ENCODE peak calls at places on chromosomes 11 and 22, in six cellular contexts. F is psoas muscle, M is uterus, P is A549, G is esophagus squamous epithelium, N is thyroid gland. O is an unnamed sample.
A peak's percentile ranks its signal among the peaks of the same experiment; 100 is the strongest.

GRCh38 chr22:20218320-20218872 is 49.7 kb downstream of the RTN4R start:
- DNase-seq in P (no peak), G (no peak), M (no peak), F (no peak), N (no peak), O (no peak)

GRCh38 chr22:40595497-40596234 is 40.9 kb downstream of the MRTFA start:
- DNase-seq in F (no peak), P (no peak), G (no peak), M (no peak), N (no peak), O (no peak)

GRCh38 chr11:57566035-57566504 is 1.4 kb downstream of the UBE2L6 start:
- DNase-seq in F (no peak), M (no peak), P (no peak), G (no peak), N (peak; percentile 44), O (no peak)

GRCh38 chr11:115959098-115959497 is 454.9 kb upstream of the CADM1 start:
- DNase-seq in N (no peak), P (no peak), G (no peak), F (no peak), M (no peak), O (no peak)

GRCh38 chr11:76209956-76210885 is 3.9 kb upstream of the WNT11 start:
- DNase-seq in M (peak; percentile 81), F (peak; percentile 90), G (no peak), P (no peak), N (peak; percentile 69), O (peak; percentile 86)

GRCh38 chr22:25900880-25901279 is 158.9 kb downstream of the MYO18B start:
- DNase-seq in P (no peak), G (no peak), M (no peak), N (no peak), F (peak; percentile 63), O (peak; percentile 34)

GRCh38 chr11:80136991-80137390 is 696.2 kb upstream of the TENM4 start:
- DNase-seq in N (peak; percentile 33), M (no peak), F (no peak), G (no peak), P (no peak), O (no peak)

GRCh38 chr11:73240190-73240781 is 22.2 kb downstream of the P2RY2 start:
- DNase-seq in F (peak; percentile 91), P (no peak), G (no peak), N (peak; percentile 52), M (peak; percentile 30), O (peak; percentile 97)

GRCh38 chr11:1755344-1756023 is 5.1 kb upstream of the IFITM10 start:
- DNase-seq in F (peak; percentile 61), M (no peak), P (no peak), N (no peak), G (no peak), O (peak; percentile 66)

GRCh38 chr11:35174666-35175065 is 35.7 kb downstream of the CD44 start:
- DNase-seq in G (no peak), F (no peak), M (no peak), P (no peak), N (no peak), O (no peak)

GRCh38 chr11:70522613-70523311 is 124.4 kb downstream of the CTTN start:
- DNase-seq in G (no peak), P (no peak), N (no peak), M (no peak), F (peak; percentile 19), O (no peak)
- TF ChIP-seq CTCF in G (peak; percentile 17), P (no peak), N (no peak), M (no peak), F (no peak), O (no peak)

GRCh38 chr22:38313384-38313955 is 3.8 kb downstream of the CSNK1E start:
- DNase-seq in M (peak; percentile 85), P (no peak), N (peak; percentile 34), G (no peak), F (peak; percentile 88), O (peak; percentile 87)

GRCh38 chr22:38314140-38314991 is 2.9 kb downstream of the CSNK1E start:
- DNase-seq in P (no peak), G (no peak), M (no peak), N (no peak), F (no peak), O (no peak)

GRCh38 chr22:38316340-38317236 is 645 bp downstream of the CSNK1E start:
- DNase-seq in P (no peak), F (peak; percentile 85), G (no peak), M (peak; percentile 78), N (peak; percentile 74), O (peak; percentile 76)

GRCh38 chr22:38315801-38316339 is 1.4 kb downstream of the CSNK1E start:
- DNase-seq in F (no peak), M (no peak), P (no peak), N (peak; percentile 10), G (no peak), O (no peak)

DNA sequence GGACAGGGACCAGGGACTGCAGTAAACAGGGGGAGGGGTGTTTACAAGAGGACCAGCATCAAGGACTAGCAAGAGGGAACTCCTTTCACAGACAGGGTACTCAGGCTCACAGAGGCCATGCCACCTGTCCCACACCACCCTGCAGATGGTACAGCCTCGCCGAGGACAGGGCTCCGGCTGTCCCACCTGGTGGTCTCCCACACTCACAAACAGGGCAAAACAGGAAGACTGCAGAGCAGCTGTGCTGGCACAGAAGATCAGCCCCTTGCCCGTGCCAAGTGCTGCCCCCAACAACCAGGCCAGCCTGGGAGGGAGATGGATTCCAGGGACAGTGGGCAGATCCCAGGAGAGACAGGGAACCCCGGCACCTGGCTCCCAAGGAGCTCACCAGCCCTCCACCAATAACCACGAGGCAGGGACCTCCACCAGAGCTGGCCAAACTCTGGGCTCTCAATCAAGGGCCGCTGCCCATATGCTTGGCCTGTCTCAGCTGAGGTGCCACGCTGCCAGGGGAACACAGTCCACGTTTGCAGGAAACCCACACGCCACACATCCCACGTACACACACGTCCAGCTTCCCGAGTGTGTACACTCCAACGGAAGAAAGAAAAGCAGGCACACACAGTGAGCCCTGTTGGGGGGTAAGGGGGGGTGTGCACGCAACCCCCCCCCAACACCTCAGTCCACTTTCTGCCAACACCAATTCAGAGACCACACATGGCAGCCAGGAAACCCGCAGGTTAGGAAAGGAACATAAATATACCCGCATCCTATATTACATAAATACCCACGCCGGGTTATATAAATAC is 2.0 kb downstream of the CSNK1E start:
- DNase-seq in F (no peak), P (no peak), N (peak; percentile 41), M (no peak), G (no peak), O (no peak)
- H3K27ac ChIP-seq in F (peak overlapping the region; percentile 96), P (peak overlapping the region; percentile 99), N (peak overlapping the region; percentile 99), M (peak overlapping the region; percentile 99), G (peak overlapping the region; percentile 98), O (peak overlapping the region; percentile 85)

GRCh38 chr11:101453682-101454081 is 130.1 kb downstream of the TRPC6 start:
- DNase-seq in N (no peak), P (no peak), F (no peak), G (no peak), M (no peak), O (no peak)

GRCh38 chr11:101458161-101458560 is 125.6 kb downstream of the TRPC6 start:
- DNase-seq in M (no peak), P (no peak), F (no peak), N (no peak), G (no peak), O (no peak)

GRCh38 chr11:101459020-101459419 is 124.8 kb downstream of the TRPC6 start:
- DNase-seq in P (no peak), M (no peak), N (no peak), F (no peak), G (no peak), O (no peak)

GRCh38 chr11:101456812-101457211 is 127.0 kb downstream of the TRPC6 start:
- DNase-seq in G (no peak), P (no peak), M (no peak), F (no peak), N (no peak), O (no peak)
- TF ChIP-seq CTCF in G (peak; percentile 67), P (peak; percentile 33), M (peak; percentile 37), F (peak; percentile 26), N (peak; percentile 17), O (peak; percentile 54)

DNA sequence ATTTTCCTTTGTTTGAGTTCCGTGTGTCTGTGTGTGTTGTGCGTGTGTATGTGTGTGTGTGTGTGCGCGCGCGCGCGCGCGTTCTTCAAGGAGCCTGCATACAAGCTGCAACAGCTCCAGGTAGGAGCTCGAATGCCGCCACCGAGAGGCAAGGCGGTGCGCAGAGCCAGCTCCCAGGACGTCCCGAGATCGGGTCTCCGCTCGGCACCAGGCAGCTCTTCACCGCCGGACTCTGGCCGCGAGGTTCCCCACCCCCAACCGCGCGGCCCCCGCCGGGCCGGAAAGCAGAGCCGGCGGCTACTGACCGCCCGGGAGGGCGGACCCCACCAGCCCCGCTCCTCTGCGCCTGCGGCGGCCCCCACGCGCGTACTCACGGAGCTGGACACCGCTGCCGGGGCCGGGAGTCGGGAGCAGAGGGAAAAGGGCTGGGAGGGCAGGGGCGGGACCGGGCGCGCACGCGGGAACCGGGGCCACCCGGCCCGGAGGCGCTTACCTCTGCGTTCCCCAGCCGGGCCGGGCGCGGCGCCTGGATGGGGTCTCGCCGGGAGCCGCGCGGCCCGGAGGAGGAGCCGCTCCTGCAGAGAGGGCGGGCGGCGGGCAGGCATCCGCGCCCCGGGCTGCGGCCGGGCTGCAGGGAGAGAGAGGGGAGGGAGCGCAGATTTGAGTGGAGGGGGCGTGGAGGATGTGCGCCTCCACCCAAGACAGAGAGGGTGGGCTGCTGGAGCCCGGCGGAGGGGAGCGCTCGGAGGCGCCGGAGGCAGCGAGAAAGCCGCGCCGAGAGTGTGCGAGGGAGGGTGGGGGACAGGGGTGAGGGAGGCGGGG is 40.3 kb upstream of the AKIP1 start:
- DNase-seq in P (peak; percentile 58), N (peak; percentile 76), M (peak; percentile 66), G (no peak), F (peak; percentile 64), O (peak; percentile 56)
- H3K27ac ChIP-seq in P (peak overlapping the region; percentile 96), N (peak overlapping the region; percentile 94), M (peak overlapping the region; percentile 96), G (peak overlapping the region; percentile 94), F (peak overlapping the region; percentile 79), O (peak overlapping the region; percentile 77)

GRCh38 chr11:78397398-78397797 is 20.2 kb downstream of the GAB2 start:
- DNase-seq in N (no peak), G (no peak), F (no peak), M (no peak), P (no peak), O (no peak)

GRCh38 chr11:78392854-78393253 is 24.8 kb downstream of the GAB2 start:
- DNase-seq in F (no peak), M (no peak), N (no peak), P (no peak), G (no peak), O (no peak)

GRCh38 chr11:78398715-78399114 is 18.9 kb downstream of the GAB2 start:
- DNase-seq in N (no peak), F (no peak), P (no peak), M (no peak), G (no peak), O (no peak)

GRCh38 chr11:78399136-78399535 is 18.5 kb downstream of the GAB2 start:
- DNase-seq in P (no peak), M (no peak), N (no peak), F (no peak), G (no peak), O (no peak)

GRCh38 chr11:78395597-78395996 is 22.0 kb downstream of the GAB2 start:
- DNase-seq in F (no peak), G (no peak), M (no peak), P (no peak), N (no peak), O (no peak)
- TF ChIP-seq CTCF in F (no peak), G (no peak), M (no peak), P (no peak), N (no peak), O (no peak)

GRCh38 chr11:77299528-77299993 is 1.9 kb downstream of the GDPD4 start:
- DNase-seq in F (no peak), M (no peak), N (no peak), G (no peak), P (peak; percentile 56), O (no peak)
- H3K27ac ChIP-seq in F (no peak overlapping the region), M (no peak overlapping the region), N (no peak overlapping the region), G (peak overlapping the region; percentile 58), P (no peak overlapping the region), O (no peak overlapping the region)

O was measured in heart left ventricle.